ENCODE peak calls at places on chromosome 6, in four cellular contexts. T, Z, M and N are unnamed samples.

GRCh38 chr6:25903467-25904099 is 26.9 kb downstream of the SLC17A2 start:
- DNase-seq in T (no peak), Z (no peak), M (no peak), N (no peak)

GRCh38 chr6:15855311-15855710 is 192.5 kb upstream of the DTNBP1 start:
- DNase-seq in T (no peak), Z (no peak), M (no peak), N (no peak)

GRCh38 chr6:151027295-151027747 is 161.8 kb downstream of the MTHFD1L start:
- DNase-seq in T (no peak), Z (no peak), M (no peak), N (no peak)

GRCh38 chr6:45480697-45481415 is 103.1 kb upstream of the SUPT3H start:
- DNase-seq in T (no peak), Z (no peak), M (no peak), N (no peak)

GRCh38 chr6:74671558-74672025 is 534.3 kb downstream of the COL12A1 start:
- DNase-seq in T (no peak), Z (no peak), M (no peak), N (no peak)

GRCh38 chr6:137900815-137901214 is 33.8 kb downstream of the TNFAIP3 start:
- DNase-seq in T (no peak), Z (no peak), M (no peak), N (no peak)

GRCh38 chr6:15462717-15463525 is 199.9 kb downstream of the DTNBP1 start:
- DNase-seq in T (no peak), Z (no peak), M (no peak), N (no peak)

GRCh38 chr6:13683038-13683437 is 28.6 kb downstream of the RANBP9 start:
- DNase-seq in T (no peak), Z (no peak), M (no peak), N (no peak)

GRCh38 chr6:331622-332521 is 39.6 kb downstream of the DUSP22 start:
- DNase-seq in T (peak), Z (no peak), M (no peak), N (no peak)

GRCh38 chr6:11515773-11516172 is 21.8 kb upstream of the TMEM170B start:
- DNase-seq in T (no peak), Z (no peak), M (no peak), N (no peak)

GRCh38 chr6:35955970-35956369 is 35.1 kb upstream of the SRPK1 start:
- DNase-seq in T (no peak), Z (no peak), M (no peak), N (no peak)

GRCh38 chr6:912871-913663 is 220.1 kb upstream of the EXOC2 start:
- DNase-seq in T (peak), Z (peak), M (peak), N (no peak)

GRCh38 chr6:170437719-170438401 is 115.2 kb downstream of the PSMB1 start:
- DNase-seq in T (no peak), Z (no peak), M (no peak), N (no peak)

GRCh38 chr6:56984374-56984773 is 29.5 kb downstream of the BEND6 start:
- DNase-seq in T (no peak), Z (no peak), M (no peak), N (no peak)

GRCh38 chr6:20718705-20719653 is 184.7 kb downstream of the CDKAL1 start:
- DNase-seq in T (no peak), Z (no peak), M (no peak), N (no peak)
- TF ChIP-seq CTCF in T (no peak), Z (no peak), M (no peak), N (no peak)

GRCh38 chr6:156562019-156562418 is 215.2 kb upstream of the ARID1B start:
- DNase-seq in T (no peak), Z (no peak), M (no peak), N (no peak)

GRCh38 chr6:156563710-156564109 is 213.5 kb upstream of the ARID1B start:
- DNase-seq in T (no peak), Z (no peak), M (no peak), N (no peak)

GRCh38 chr6:156564807-156565149 is 212.4 kb upstream of the ARID1B start:
- DNase-seq in T (no peak), Z (no peak), M (no peak), N (no peak)

GRCh38 chr6:156562636-156563035 is 214.5 kb upstream of the ARID1B start:
- DNase-seq in T (no peak), Z (no peak), M (no peak), N (no peak)

DNA sequence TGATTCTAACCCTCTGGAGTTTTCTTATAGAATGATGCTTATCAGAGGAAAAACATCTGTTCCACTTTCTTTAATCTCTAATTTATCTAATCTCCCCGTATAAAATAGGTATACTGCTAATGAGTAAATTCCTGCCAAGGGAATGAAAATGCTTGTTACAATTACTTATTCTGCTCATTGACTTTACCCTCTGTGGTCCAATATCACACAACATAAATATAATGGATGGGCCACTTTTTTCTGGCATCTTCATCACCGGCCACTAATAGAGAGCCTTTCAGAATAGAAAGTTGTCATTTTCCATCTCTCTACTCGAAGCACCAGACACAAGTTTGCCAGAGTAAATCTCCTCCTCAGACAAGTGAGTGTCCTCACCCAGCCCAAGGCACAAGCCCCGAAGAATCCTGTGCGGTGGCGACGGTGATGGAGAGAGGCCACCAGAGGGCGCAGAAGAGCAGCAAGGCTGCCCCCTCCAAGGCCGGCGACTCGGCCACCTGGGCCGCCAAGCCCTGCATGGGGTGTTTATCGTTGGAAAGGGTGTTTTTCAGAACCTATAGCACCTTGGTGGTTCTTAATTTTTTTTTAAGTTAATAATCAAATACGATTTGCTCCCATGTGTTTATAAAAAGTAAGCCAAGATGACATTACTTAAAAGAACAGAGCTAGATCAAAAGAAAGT is 212.9 kb upstream of the ARID1B start:
- DNase-seq in T (peak), Z (peak), M (peak), N (peak)
- TF ChIP-seq CTCF in T (peak), Z (peak), M (peak), N (peak)

GRCh38 chr6:125745281-125746018 is 4.0 kb upstream of the HEY2 start:
- DNase-seq in T (no peak), Z (no peak), M (no peak), N (no peak)

GRCh38 chr6:125746019-125746414 is 3.4 kb upstream of the HEY2 start:
- DNase-seq in T (no peak), Z (no peak), M (no peak), N (no peak)

GRCh38 chr6:125748534-125749111 is 809 bp upstream of the HEY2 start:
- DNase-seq in T (no peak), Z (no peak), M (peak), N (no peak)

GRCh38 chr6:125747589-125748533 is 1.6 kb upstream of the HEY2 start:
- DNase-seq in T (no peak), Z (no peak), M (peak), N (no peak)

DNA sequence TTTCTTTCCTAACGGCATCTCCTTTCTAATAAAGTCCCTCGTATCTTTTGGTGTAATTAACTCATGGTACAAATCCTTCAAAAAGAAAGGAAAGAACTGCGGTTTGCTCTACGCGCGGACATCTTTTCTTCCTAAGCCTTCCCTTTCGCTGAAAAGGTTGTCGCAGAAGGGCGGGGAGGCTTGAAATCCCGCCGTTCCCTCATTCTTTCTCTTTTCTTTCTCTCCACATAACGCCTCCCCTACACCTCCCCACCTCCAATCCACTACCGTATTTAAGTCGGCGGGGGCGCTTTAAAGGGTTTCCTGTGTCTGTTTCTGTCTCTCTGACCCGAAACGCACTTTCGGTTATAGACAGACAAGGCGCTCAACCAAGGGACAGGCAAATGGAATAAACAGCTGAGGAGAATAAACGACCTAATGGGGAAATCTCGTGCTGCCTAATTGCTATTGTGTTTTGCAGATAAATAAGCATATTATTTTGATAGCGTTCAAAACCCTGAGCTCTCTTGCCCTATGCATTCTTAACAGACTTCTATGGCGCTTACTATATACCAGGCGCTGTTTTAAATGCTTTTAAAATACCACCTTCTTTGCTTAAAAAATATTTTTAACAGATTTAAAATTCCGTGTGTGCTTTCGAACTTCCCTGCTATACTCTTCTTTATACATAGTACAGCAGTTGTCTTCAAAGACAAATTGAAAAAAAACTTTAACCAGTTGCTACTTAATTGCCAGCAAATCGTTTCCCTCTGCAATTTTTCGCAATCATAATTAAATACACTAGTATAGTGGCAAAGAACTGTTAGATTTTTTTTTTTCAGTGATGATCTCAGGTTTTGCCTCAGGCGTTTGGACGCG is 2.5 kb upstream of the HEY2 start:
- DNase-seq in T (peak), Z (peak), M (no peak), N (peak)
- TF ChIP-seq CTCF in T (peak), Z (no peak), M (no peak), N (no peak)

DNA sequence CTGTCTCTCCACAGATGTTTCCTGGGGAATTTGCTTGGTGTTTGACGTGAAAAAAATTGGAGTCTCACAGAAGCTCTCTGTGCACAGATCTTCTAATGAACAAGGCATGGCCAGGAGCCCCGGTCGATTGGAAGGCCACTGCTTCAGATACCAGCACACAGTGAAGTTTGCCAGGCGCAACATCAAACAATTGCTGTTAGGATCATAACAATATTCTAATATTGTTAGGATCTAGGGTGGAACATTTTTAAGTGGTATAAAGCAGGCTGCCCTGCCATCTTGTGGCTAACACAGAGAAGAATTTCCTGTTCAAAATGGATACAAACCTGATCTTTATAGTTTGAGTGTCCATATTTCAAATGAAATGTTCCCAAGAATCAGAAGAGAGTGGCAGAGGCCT is 64.1 kb downstream of the C6orf118 start:
- DNase-seq in T (no peak), Z (peak), M (peak), N (no peak)
- TF ChIP-seq CTCF in T (no peak), Z (peak), M (peak), N (no peak)

DNA sequence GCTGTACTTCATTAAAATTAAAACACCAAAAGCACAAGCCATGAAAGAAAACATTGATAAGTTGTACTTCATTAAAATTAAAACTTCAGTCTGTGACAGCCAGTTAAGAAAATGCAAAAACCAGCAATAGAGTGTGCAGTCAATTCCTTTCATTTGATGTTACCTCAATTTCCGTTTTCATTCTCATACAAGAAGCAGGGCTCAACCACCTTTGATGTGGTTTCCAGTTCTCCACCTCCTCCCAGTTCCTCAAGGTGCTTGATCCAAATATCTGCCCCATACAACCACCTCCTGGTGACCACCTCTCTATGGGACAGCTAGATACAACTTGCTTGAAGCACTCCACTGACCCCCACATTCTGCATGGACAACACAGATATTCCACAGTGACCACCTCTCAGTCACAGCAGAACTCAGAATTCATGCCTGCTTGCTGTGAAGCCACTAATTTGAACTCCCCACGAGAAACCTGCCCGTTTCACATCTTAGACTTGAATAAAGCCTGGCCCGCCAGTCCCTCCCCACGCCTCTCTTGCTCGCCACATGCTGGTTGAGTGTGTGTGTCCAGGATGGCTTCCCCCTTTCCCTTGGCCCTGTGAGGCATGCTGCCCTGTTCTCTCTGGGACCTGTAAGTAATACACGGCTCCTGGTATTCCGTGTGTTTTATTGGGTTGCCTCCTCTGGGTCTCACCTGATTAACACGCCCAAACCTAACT is 66.1 kb downstream of the FAM50B start:
- DNase-seq in T (no peak), Z (no peak), M (no peak), N (no peak)
- TF ChIP-seq CTCF in T (no peak), Z (no peak), M (no peak), N (no peak)